ENCODE peak calls at places on chromosome 6, in eight cellular contexts. C is amniotic epithelial cell; M is stimulated activated CD4-positive, alpha-beta T cell treated with anti-CD3 and anti-CD28 coated beads, TNF-alpha, amount 100 ng/mL, for 24 hours; U is putamen; R is HuH-7; G is germinal center; O is brain microvascular endothelial cell; X is EH. I is an unnamed sample.

GRCh38 chr6:139296927-139297326 is 5.1 kb upstream of the TXLNB start:
- DNase-seq in C (peak), M (no peak), U (no peak), R (no peak), G (no peak), O (peak), X (peak), I (no peak)

GRCh38 chr6:89458720-89459119 is 25.8 kb downstream of the ANKRD6 start:
- DNase-seq in C (no peak), M (no peak), U (no peak), R (no peak), G (no peak), O (no peak), X (no peak), I (no peak)

GRCh38 chr6:145332001-145332400 is 403.3 kb downstream of the EPM2A start:
- DNase-seq in C (no peak), M (no peak), U (no peak), R (no peak), G (no peak), O (no peak), X (no peak), I (no peak)

GRCh38 chr6:131909408-131910218 is 41.6 kb downstream of the CCN2 start:
- DNase-seq in C (peak), M (peak), U (peak), R (peak), G (peak), O (peak), X (peak), I (peak)

GRCh38 chr6:31178143-31179041 is 7.9 kb upstream of the POU5F1 start:
- DNase-seq in C (no peak), M (no peak), U (no peak), R (no peak), G (no peak), O (no peak), X (peak), I (no peak)

GRCh38 chr6:6515691-6516607 is 72.6 kb upstream of the LY86 start:
- DNase-seq in C (no peak), M (peak), U (no peak), R (no peak), G (no peak), O (no peak), X (no peak), I (no peak)

GRCh38 chr6:96792791-96793190 is 44.5 kb downstream of the GPR63 start:
- DNase-seq in C (no peak), M (no peak), U (no peak), R (no peak), G (no peak), O (no peak), X (no peak), I (no peak)

GRCh38 chr6:53066059-53066406 is 829 bp downstream of the FBXO9 start:
- DNase-seq in C (peak), M (no peak), U (no peak), R (peak), G (peak), O (no peak), X (peak), I (no peak)

GRCh38 chr6:25027221-25027916 is 91.6 kb upstream of the RIPOR2 start:
- DNase-seq in C (no peak), M (peak), U (no peak), R (no peak), G (peak), O (no peak), X (no peak), I (no peak)

GRCh38 chr6:69044534-69044933 is 409.5 kb downstream of the ADGRB3 start:
- DNase-seq in C (no peak), M (no peak), U (no peak), R (no peak), G (no peak), O (no peak), X (no peak), I (no peak)

GRCh38 chr6:115899883-115900282 is 160.8 kb downstream of the FRK start:
- DNase-seq in C (no peak), M (no peak), U (no peak), R (no peak), G (no peak), O (no peak), X (no peak), I (no peak)

GRCh38 chr6:11129908-11130565 is 18.5 kb upstream of the ERVFRD-1 start:
- DNase-seq in C (no peak), M (no peak), U (no peak), R (no peak), G (no peak), O (no peak), X (no peak), I (no peak)

GRCh38 chr6:16658661-16659060 is 102.6 kb downstream of the ATXN1 start:
- DNase-seq in C (no peak), M (no peak), U (no peak), R (no peak), G (no peak), O (no peak), X (no peak), I (no peak)

GRCh38 chr6:50978631-50979030 is 160.0 kb downstream of the TFAP2B start:
- DNase-seq in C (no peak), M (no peak), U (no peak), R (no peak), G (no peak), O (no peak), X (no peak), I (no peak)

GRCh38 chr6:4506806-4507205 is 269.4 kb upstream of the CDYL start:
- DNase-seq in C (no peak), M (no peak), U (no peak), R (no peak), G (no peak), O (no peak), X (peak), I (no peak)

GRCh38 chr6:36973190-36973589 is 12.8 kb downstream of the MTCH1 start:
- DNase-seq in C (no peak), M (no peak), U (no peak), R (no peak), G (no peak), O (no peak), X (no peak), I (no peak)

GRCh38 chr6:129419324-129419723 is 290.7 kb downstream of the ARHGAP18 start:
- DNase-seq in C (no peak), M (no peak), U (no peak), R (no peak), G (no peak), O (no peak), X (no peak), I (no peak)

GRCh38 chr6:100343678-100344077 is 121.0 kb downstream of the SIM1 start:
- DNase-seq in C (peak), M (no peak), U (no peak), R (no peak), G (no peak), O (peak), X (peak), I (no peak)

GRCh38 chr6:169799474-169799926 is 48.1 kb downstream of the ERMARD start:
- DNase-seq in C (no peak), M (no peak), U (peak), R (peak), G (no peak), O (no peak), X (no peak), I (no peak)

GRCh38 chr6:24504642-24505586 is 10.1 kb downstream of the ALDH5A1 start:
- DNase-seq in C (no peak), M (no peak), U (no peak), R (peak), G (no peak), O (no peak), X (peak), I (no peak)

GRCh38 chr6:13517116-13517515 is 29.7 kb upstream of the GFOD1 start:
- DNase-seq in C (peak), M (no peak), U (no peak), R (no peak), G (no peak), O (no peak), X (peak), I (no peak)

GRCh38 chr6:52074155-52074554 is 13.3 kb downstream of the PKHD1 start:
- DNase-seq in C (no peak), M (no peak), U (no peak), R (no peak), G (no peak), O (no peak), X (no peak), I (no peak)

GRCh38 chr6:53119772-53120409 is 28.8 kb downstream of the GCM1 start:
- DNase-seq in C (peak), M (no peak), U (no peak), R (no peak), G (no peak), O (peak), X (peak), I (peak)

GRCh38 chr6:159077123-159077522 is 32.3 kb upstream of the TAGAP start:
- DNase-seq in C (no peak), M (no peak), U (no peak), R (no peak), G (no peak), O (no peak), X (no peak), I (no peak)

GRCh38 chr6:14417377-14417776 is 299.8 kb downstream of the CD83 start:
- DNase-seq in C (no peak), M (no peak), U (no peak), R (no peak), G (no peak), O (no peak), X (no peak), I (no peak)

GRCh38 chr6:32056254-32056653 is 18.0 kb downstream of the CYP21A2 start:
- DNase-seq in C (no peak), M (no peak), U (no peak), R (no peak), G (no peak), O (no peak), X (no peak), I (no peak)

GRCh38 chr6:24931296-24931695 is 4.5 kb downstream of the RIPOR2 start:
- DNase-seq in C (no peak), M (no peak), U (no peak), R (no peak), G (no peak), O (no peak), X (peak), I (no peak)

GRCh38 chr6:91786474-91787184 is 1199.8 kb upstream of the MAP3K7 start:
- DNase-seq in C (no peak), M (no peak), U (no peak), R (no peak), G (no peak), O (no peak), X (no peak), I (no peak)

GRCh38 chr6:33755070-33755869 is 8.6 kb upstream of the IP6K3 start:
- DNase-seq in C (no peak), M (no peak), U (no peak), R (no peak), G (peak), O (no peak), X (no peak), I (no peak)

GRCh38 chr6:132730560-132730959 is 16.7 kb upstream of the VNN1 start:
- DNase-seq in C (peak), M (no peak), U (no peak), R (no peak), G (no peak), O (peak), X (peak), I (no peak)